ENCODE peak calls at places on chromosomes 2 and 18, in ten cellular contexts. L is skeletal muscle cell, N is AG10803, K is HepG2, B is choroid plexus epithelial cell, M is Ammon's horn, U is WERI-Rb-1, A is endothelial cell, T is GM13976, E is uterus. F is an unnamed sample.

GRCh38 chr18:1585881-1586488 is 681.3 kb downstream of the ADCYAP1 start:
- DNase-seq in L (peak), N (peak), K (peak), B (peak), M (peak), U (no peak), A (no peak), T (peak), E (no peak), F (no peak)

GRCh38 chr2:178484245-178485041 is 4.2 kb downstream of the PLEKHA3 start:
- DNase-seq in L (no peak), N (no peak), K (no peak), B (peak), M (peak), U (no peak), A (no peak), T (no peak), E (peak), F (no peak)

GRCh38 chr2:65528241-65528574 is 95.8 kb upstream of the SPRED2 start:
- DNase-seq in L (no peak), N (no peak), K (no peak), B (no peak), M (no peak), U (no peak), A (no peak), T (no peak), E (no peak), F (no peak)

GRCh38 chr2:240368746-240369724 is 66.4 kb upstream of the GPC1 start:
- DNase-seq in L (no peak), N (peak), K (no peak), B (no peak), M (no peak), U (no peak), A (no peak), T (no peak), E (no peak), F (no peak)

GRCh38 chr2:236343400-236344161 is 79.4 kb upstream of the ASB18 start:
- DNase-seq in L (peak), N (peak), K (peak), B (peak), M (peak), U (peak), A (peak), T (peak), E (peak), F (peak)

GRCh38 chr2:206800501-206801416 is 35.4 kb downstream of the FASTKD2 start:
- DNase-seq in L (peak), N (peak), K (peak), B (peak), M (peak), U (peak), A (peak), T (peak), E (peak), F (peak)

GRCh38 chr2:8259841-8260178 is 422.0 kb upstream of the ID2 start:
- DNase-seq in L (no peak), N (no peak), K (no peak), B (no peak), M (peak), U (no peak), A (no peak), T (no peak), E (no peak), F (no peak)

GRCh38 chr18:76445275-76445674 is 49.8 kb downstream of the ZNF516 start:
- DNase-seq in L (peak), N (peak), K (no peak), B (peak), M (no peak), U (no peak), A (no peak), T (no peak), E (peak), F (no peak)

GRCh38 chr2:101710036-101710689 is 12.7 kb downstream of the MAP4K4 start:
- DNase-seq in L (no peak), N (no peak), K (no peak), B (no peak), M (no peak), U (no peak), A (no peak), T (no peak), E (no peak), F (no peak)

GRCh38 chr2:46964835-46965560 is 49.4 kb upstream of the MCFD2 start:
- DNase-seq in L (no peak), N (peak), K (peak), B (peak), M (no peak), U (no peak), A (no peak), T (no peak), E (no peak), F (no peak)

GRCh38 chr2:168519534-168520308 is 63.6 kb downstream of the CERS6 start:
- DNase-seq in L (no peak), N (peak), K (no peak), B (no peak), M (no peak), U (no peak), A (no peak), T (no peak), E (no peak), F (no peak)

GRCh38 chr2:39608690-39609457 is 56.8 kb upstream of the TMEM178A start:
- DNase-seq in L (no peak), N (peak), K (no peak), B (peak), M (peak), U (no peak), A (no peak), T (no peak), E (no peak), F (no peak)

GRCh38 chr18:57432765-57433400 is 2.3 kb upstream of the ONECUT2 start:
- DNase-seq in L (no peak), N (no peak), K (no peak), B (no peak), M (no peak), U (no peak), A (no peak), T (no peak), E (no peak), F (no peak)

GRCh38 chr2:128638741-128639477 is 320.2 kb upstream of the HS6ST1 start:
- DNase-seq in L (no peak), N (peak), K (no peak), B (peak), M (peak), U (no peak), A (peak), T (no peak), E (no peak), F (peak)

GRCh38 chr2:119062652-119063051 is 95.9 kb downstream of the C1QL2 start:
- DNase-seq in L (no peak), N (no peak), K (no peak), B (no peak), M (no peak), U (no peak), A (no peak), T (no peak), E (no peak), F (no peak)

GRCh38 chr2:173021939-173022371 is 53.7 kb upstream of the MAP3K20 start:
- DNase-seq in L (no peak), N (peak), K (peak), B (peak), M (no peak), U (peak), A (no peak), T (no peak), E (no peak), F (no peak)

GRCh38 chr2:11889854-11890253 is 143.4 kb downstream of the LPIN1 start:
- DNase-seq in L (no peak), N (no peak), K (no peak), B (no peak), M (no peak), U (no peak), A (no peak), T (no peak), E (no peak), F (no peak)

GRCh38 chr18:9969247-9969646 is 55.4 kb downstream of the VAPA start:
- DNase-seq in L (no peak), N (no peak), K (no peak), B (no peak), M (no peak), U (no peak), A (no peak), T (no peak), E (no peak), F (no peak)

GRCh38 chr18:60446821-60447220 is 74.2 kb upstream of the MC4R start:
- DNase-seq in L (peak), N (peak), K (no peak), B (peak), M (no peak), U (no peak), A (no peak), T (no peak), E (no peak), F (peak)

GRCh38 chr2:238897911-238898311 is 50.0 kb downstream of the TWIST2 start:
- DNase-seq in L (no peak), N (no peak), K (no peak), B (no peak), M (no peak), U (no peak), A (no peak), T (no peak), E (no peak), F (no peak)

GRCh38 chr2:9690252-9690651 is 59.5 kb upstream of the YWHAQ start:
- DNase-seq in L (peak), N (peak), K (no peak), B (peak), M (no peak), U (peak), A (no peak), T (no peak), E (no peak), F (no peak)

GRCh38 chr18:27411911-27412310 is 226.8 kb upstream of the CHST9 start:
- DNase-seq in L (no peak), N (no peak), K (peak), B (peak), M (no peak), U (no peak), A (no peak), T (no peak), E (no peak), F (no peak)